ENCODE peak calls at places on chromosomes 16 and 17, in eight cellular contexts. One of them, this sample, is unnamed.

GRCh38 chr16:8854298-8854948 is 14.4 kb downstream of the CARHSP1 start:
- DNase-seq in lower lobe of right lung: peak
- DNase-seq in body of pancreas: no peak
- DNase-seq in adrenal gland: no peak
- DNase-seq in NCI-H2107: no peak
- DNase-seq in memory B cell: no peak
- DNase-seq in left lung: peak
- DNase-seq in NCI-H2081: no peak
- DNase-seq in this sample: peak

GRCh38 chr17:80944326-80944725 is 47.3 kb upstream of the CHMP6 start:
- DNase-seq in NCI-H2107: no peak
- DNase-seq in body of pancreas: no peak
- DNase-seq in adrenal gland: no peak
- DNase-seq in lower lobe of right lung: peak
- DNase-seq in left lung: no peak
- DNase-seq in memory B cell: no peak
- DNase-seq in NCI-H2081: no peak
- DNase-seq in this sample: no peak

GRCh38 chr17:82020874-82021727 is 1.6 kb downstream of the CENPX start:
- DNase-seq in left lung: peak
- DNase-seq in adrenal gland: peak
- DNase-seq in memory B cell: no peak
- DNase-seq in NCI-H2081: peak
- DNase-seq in lower lobe of right lung: peak
- DNase-seq in NCI-H2107: peak
- DNase-seq in body of pancreas: peak
- DNase-seq in this sample: no peak

GRCh38 chr16:82156761-82157654 is 13.0 kb downstream of the MPHOSPH6 start:
- DNase-seq in adrenal gland: no peak
- DNase-seq in memory B cell: no peak
- DNase-seq in NCI-H2081: no peak
- DNase-seq in body of pancreas: no peak
- DNase-seq in lower lobe of right lung: no peak
- DNase-seq in left lung: no peak
- DNase-seq in NCI-H2107: no peak
- DNase-seq in this sample: no peak

GRCh38 chr17:29103341-29103740 is 60.4 kb downstream of the PIPOX start:
- DNase-seq in body of pancreas: no peak
- DNase-seq in memory B cell: no peak
- DNase-seq in NCI-H2081: no peak
- DNase-seq in NCI-H2107: no peak
- DNase-seq in left lung: no peak
- DNase-seq in lower lobe of right lung: no peak
- DNase-seq in adrenal gland: no peak
- DNase-seq in this sample: no peak

GRCh38 chr17:67737145-67737544 is 19.4 kb downstream of the NOL11 start:
- DNase-seq in memory B cell: no peak
- DNase-seq in NCI-H2081: no peak
- DNase-seq in NCI-H2107: no peak
- DNase-seq in left lung: no peak
- DNase-seq in adrenal gland: no peak
- DNase-seq in body of pancreas: no peak
- DNase-seq in lower lobe of right lung: no peak
- DNase-seq in this sample: no peak

GRCh38 chr16:89560413-89561194 is at the start of gene RPL13:
- DNase-seq in NCI-H2107: peak
- DNase-seq in memory B cell: peak
- DNase-seq in left lung: peak
- DNase-seq in lower lobe of right lung: peak
- DNase-seq in NCI-H2081: peak
- DNase-seq in body of pancreas: peak
- DNase-seq in adrenal gland: peak
- DNase-seq in this sample: peak

GRCh38 chr17:29622337-29623282 is at the start of gene CORO6:
- DNase-seq in body of pancreas: peak
- DNase-seq in memory B cell: peak
- DNase-seq in NCI-H2107: no peak
- DNase-seq in lower lobe of right lung: peak
- DNase-seq in adrenal gland: no peak
- DNase-seq in left lung: no peak
- DNase-seq in NCI-H2081: no peak
- DNase-seq in this sample: peak

GRCh38 chr16:55019419-55020131 is 88.9 kb downstream of the IRX5 start:
- DNase-seq in NCI-H2081: no peak
- DNase-seq in memory B cell: no peak
- DNase-seq in lower lobe of right lung: no peak
- DNase-seq in NCI-H2107: no peak
- DNase-seq in left lung: no peak
- DNase-seq in adrenal gland: no peak
- DNase-seq in body of pancreas: no peak
- DNase-seq in this sample: no peak

GRCh38 chr17:18962494-18962815 is 10.5 kb downstream of the SLC5A10 start:
- DNase-seq in adrenal gland: no peak
- DNase-seq in lower lobe of right lung: no peak
- DNase-seq in body of pancreas: peak
- DNase-seq in left lung: no peak
- DNase-seq in memory B cell: no peak
- DNase-seq in NCI-H2107: no peak
- DNase-seq in NCI-H2081: no peak
- DNase-seq in this sample: no peak

This sample was measured in NCI-H2227 treated with DMSO at 0.1 percent for 48 hours.